ENCODE peak calls at places on chromosomes 11 and 22, in six cellular contexts. One of them, this sample, is unnamed.

GRCh38 chr11:92941676-92942571 is 27.5 kb upstream of the MTNR1B start:
- DNase-seq in SK-N-SH: peak
- DNase-seq in GM23248: peak
- DNase-seq in hepatocyte: peak
- DNase-seq in PC-3: peak
- DNase-seq in MM.1S: peak
- DNase-seq in this sample: peak

GRCh38 chr11:116651757-116652237 is 121.0 kb downstream of the BUD13 start:
- DNase-seq in PC-3: no peak
- DNase-seq in GM23248: no peak
- DNase-seq in SK-N-SH: no peak
- DNase-seq in MM.1S: no peak
- DNase-seq in hepatocyte: no peak
- DNase-seq in this sample: no peak

GRCh38 chr11:90453525-90453924 is 230.7 kb upstream of the CHORDC1 start:
- DNase-seq in MM.1S: no peak
- DNase-seq in hepatocyte: no peak
- DNase-seq in GM23248: no peak
- DNase-seq in PC-3: no peak
- DNase-seq in SK-N-SH: no peak
- DNase-seq in this sample: no peak

GRCh38 chr11:107011977-107012376 is 6.3 kb downstream of the GUCY1A2 start:
- DNase-seq in GM23248: peak
- DNase-seq in PC-3: peak
- DNase-seq in hepatocyte: no peak
- DNase-seq in SK-N-SH: no peak
- DNase-seq in MM.1S: no peak
- DNase-seq in this sample: no peak

GRCh38 chr11:34640050-34640971 is 19.4 kb downstream of the EHF start:
- DNase-seq in SK-N-SH: no peak
- DNase-seq in GM23248: no peak
- DNase-seq in PC-3: peak
- DNase-seq in MM.1S: no peak
- DNase-seq in hepatocyte: peak
- DNase-seq in this sample: no peak

GRCh38 chr11:66443602-66444001 is 5.0 kb upstream of the MRPL11 start:
- DNase-seq in SK-N-SH: no peak
- DNase-seq in MM.1S: no peak
- DNase-seq in hepatocyte: no peak
- DNase-seq in PC-3: peak
- DNase-seq in GM23248: peak
- DNase-seq in this sample: no peak

GRCh38 chr11:95923730-95924413 is at the start of gene MTMR2:
- DNase-seq in PC-3: peak
- DNase-seq in GM23248: peak
- DNase-seq in SK-N-SH: peak
- DNase-seq in hepatocyte: peak
- DNase-seq in MM.1S: peak
- DNase-seq in this sample: peak

GRCh38 chr11:92762175-92762574 is 207.3 kb upstream of the MTNR1B start:
- DNase-seq in SK-N-SH: no peak
- DNase-seq in PC-3: no peak
- DNase-seq in hepatocyte: no peak
- DNase-seq in GM23248: no peak
- DNase-seq in MM.1S: peak
- DNase-seq in this sample: no peak

GRCh38 chr11:120780239-120780638 is 243.7 kb upstream of the TBCEL start:
- DNase-seq in hepatocyte: no peak
- DNase-seq in MM.1S: no peak
- DNase-seq in GM23248: peak
- DNase-seq in PC-3: peak
- DNase-seq in SK-N-SH: no peak
- DNase-seq in this sample: no peak

GRCh38 chr22:23014250-23014649 is 56.1 kb upstream of the GNAZ start:
- DNase-seq in SK-N-SH: no peak
- DNase-seq in MM.1S: no peak
- DNase-seq in PC-3: no peak
- DNase-seq in GM23248: no peak
- DNase-seq in hepatocyte: no peak
- DNase-seq in this sample: no peak

GRCh38 chr11:101974255-101974654 is 57.9 kb upstream of the ANGPTL5 start:
- DNase-seq in SK-N-SH: no peak
- DNase-seq in hepatocyte: no peak
- DNase-seq in MM.1S: no peak
- DNase-seq in PC-3: peak
- DNase-seq in GM23248: peak
- DNase-seq in this sample: no peak

GRCh38 chr22:29130490-29130889 is 57.7 kb downstream of the KREMEN1 start:
- DNase-seq in PC-3: no peak
- DNase-seq in SK-N-SH: no peak
- DNase-seq in hepatocyte: no peak
- DNase-seq in MM.1S: no peak
- DNase-seq in GM23248: peak
- DNase-seq in this sample: no peak

GRCh38 chr22:29126670-29127069 is 53.8 kb downstream of the KREMEN1 start:
- DNase-seq in PC-3: no peak
- DNase-seq in SK-N-SH: no peak
- DNase-seq in GM23248: no peak
- DNase-seq in MM.1S: no peak
- DNase-seq in hepatocyte: no peak
- DNase-seq in this sample: no peak

GRCh38 chr22:29133603-29134133 is 60.8 kb downstream of the KREMEN1 start:
- DNase-seq in PC-3: no peak
- DNase-seq in MM.1S: no peak
- DNase-seq in GM23248: no peak
- DNase-seq in SK-N-SH: no peak
- DNase-seq in hepatocyte: no peak
- DNase-seq in this sample: no peak

GRCh38 chr22:29128891-29129643 is 56.2 kb downstream of the KREMEN1 start:
- DNase-seq in hepatocyte: no peak
- DNase-seq in GM23248: peak
- DNase-seq in MM.1S: no peak
- DNase-seq in PC-3: no peak
- DNase-seq in SK-N-SH: no peak
- DNase-seq in this sample: no peak

GRCh38 chr22:29129644-29130201 is 56.9 kb downstream of the KREMEN1 start:
- DNase-seq in GM23248: peak
- DNase-seq in PC-3: no peak
- DNase-seq in hepatocyte: no peak
- DNase-seq in SK-N-SH: no peak
- DNase-seq in MM.1S: no peak
- DNase-seq in this sample: no peak
- TF ChIP-seq EZH2phosphoT487 in GM23248: no peak
- TF ChIP-seq EZH2phosphoT487 in PC-3: no peak
- TF ChIP-seq EZH2phosphoT487 in hepatocyte: no peak
- TF ChIP-seq EZH2phosphoT487 in SK-N-SH: no peak
- TF ChIP-seq EZH2phosphoT487 in MM.1S: no peak
- TF ChIP-seq EZH2phosphoT487 in this sample: no peak

DNA sequence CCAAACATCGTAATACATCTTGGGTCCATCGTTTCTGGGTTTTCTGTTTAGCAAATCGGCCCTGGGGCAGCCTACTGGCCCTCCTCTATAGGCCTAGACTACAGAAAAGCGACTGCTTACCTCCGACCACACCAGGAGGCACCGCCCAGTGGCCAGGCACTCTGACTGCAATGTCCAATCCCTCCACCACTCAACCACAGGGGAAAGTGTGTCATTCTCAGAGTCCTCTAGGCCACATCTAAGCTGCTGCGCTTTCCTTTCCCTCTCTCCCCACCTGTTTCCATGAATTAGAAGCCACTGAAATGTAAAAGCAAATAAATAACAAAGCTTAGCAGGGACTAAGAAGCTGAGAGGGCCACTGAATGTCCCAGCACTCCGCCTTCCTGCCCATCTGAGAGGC is 50.2 kb upstream of the FLI1 start:
- DNase-seq in hepatocyte: no peak
- DNase-seq in PC-3: no peak
- DNase-seq in GM23248: no peak
- DNase-seq in SK-N-SH: no peak
- DNase-seq in MM.1S: no peak
- DNase-seq in this sample: no peak
- TF ChIP-seq EZH2phosphoT487 in hepatocyte: no peak
- TF ChIP-seq EZH2phosphoT487 in PC-3: no peak
- TF ChIP-seq EZH2phosphoT487 in GM23248: no peak
- TF ChIP-seq EZH2phosphoT487 in SK-N-SH: no peak
- TF ChIP-seq EZH2phosphoT487 in MM.1S: no peak
- TF ChIP-seq EZH2phosphoT487 in this sample: no peak

DNA sequence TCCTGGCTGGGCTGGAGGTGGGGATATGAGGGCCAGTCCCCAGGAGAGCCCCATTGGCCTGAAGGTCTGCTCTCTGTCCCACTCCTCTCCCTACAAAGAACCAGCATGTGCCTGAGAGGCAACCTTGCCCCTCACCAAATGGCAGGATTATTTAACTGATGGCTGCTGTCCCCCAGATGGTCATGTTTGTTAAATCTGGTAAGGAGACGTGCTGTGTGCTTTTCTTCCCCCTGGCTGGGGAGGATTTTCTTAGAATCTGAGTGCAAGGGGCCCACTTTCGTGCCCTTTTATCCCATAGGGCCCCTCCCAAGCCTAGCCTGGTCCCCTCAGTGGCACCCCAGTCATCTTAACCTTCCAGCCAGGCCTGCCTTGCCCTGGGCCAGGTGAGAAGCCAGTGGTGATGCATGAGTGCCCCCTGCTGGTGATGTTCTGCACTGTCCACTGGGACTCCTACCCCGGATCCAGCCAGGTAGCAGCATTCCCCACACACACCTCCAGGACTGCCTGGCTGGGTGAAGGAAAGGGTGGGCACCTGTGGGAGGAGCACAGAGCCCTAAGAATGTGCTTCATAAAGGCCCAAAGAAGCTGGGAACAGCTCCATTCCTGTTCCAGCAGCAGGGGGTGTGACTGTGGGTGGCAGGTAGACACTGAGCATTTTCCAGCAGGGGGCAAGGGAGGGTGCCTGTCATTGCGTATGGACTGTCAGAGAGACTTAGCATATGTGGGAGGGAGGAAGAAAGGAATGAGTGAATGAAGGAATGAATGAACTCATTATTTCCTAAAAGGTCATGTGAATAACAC is 28.9 kb downstream of the MFNG start:
- DNase-seq in GM23248: peak
- DNase-seq in PC-3: peak
- DNase-seq in SK-N-SH: peak
- DNase-seq in MM.1S: peak
- DNase-seq in hepatocyte: peak
- DNase-seq in this sample: peak
- TF ChIP-seq EZH2phosphoT487 in GM23248: no peak
- TF ChIP-seq EZH2phosphoT487 in PC-3: no peak
- TF ChIP-seq EZH2phosphoT487 in SK-N-SH: no peak
- TF ChIP-seq EZH2phosphoT487 in MM.1S: no peak
- TF ChIP-seq EZH2phosphoT487 in hepatocyte: no peak
- TF ChIP-seq EZH2phosphoT487 in this sample: no peak

GRCh38 chr11:15412054-15412453 is 297.3 kb downstream of the INSC start:
- DNase-seq in PC-3: no peak
- DNase-seq in MM.1S: no peak
- DNase-seq in GM23248: no peak
- DNase-seq in SK-N-SH: no peak
- DNase-seq in hepatocyte: no peak
- DNase-seq in this sample: peak
- TF ChIP-seq EZH2phosphoT487 in PC-3: no peak
- TF ChIP-seq EZH2phosphoT487 in MM.1S: no peak
- TF ChIP-seq EZH2phosphoT487 in GM23248: no peak
- TF ChIP-seq EZH2phosphoT487 in SK-N-SH: no peak
- TF ChIP-seq EZH2phosphoT487 in hepatocyte: no peak
- TF ChIP-seq EZH2phosphoT487 in this sample: no peak

GRCh38 chr11:125063429-125064043 is 431 bp downstream of the SLC37A2 start:
- DNase-seq in hepatocyte: no peak
- DNase-seq in SK-N-SH: no peak
- DNase-seq in GM23248: peak
- DNase-seq in MM.1S: no peak
- DNase-seq in PC-3: no peak
- DNase-seq in this sample: no peak
- TF ChIP-seq EZH2phosphoT487 in hepatocyte: no peak
- TF ChIP-seq EZH2phosphoT487 in SK-N-SH: no peak
- TF ChIP-seq EZH2phosphoT487 in GM23248: no peak
- TF ChIP-seq EZH2phosphoT487 in MM.1S: no peak
- TF ChIP-seq EZH2phosphoT487 in PC-3: no peak
- TF ChIP-seq EZH2phosphoT487 in this sample: no peak

GRCh38 chr11:122100222-122101080 is 15.6 kb downstream of the BLID start:
- DNase-seq in hepatocyte: peak
- DNase-seq in PC-3: no peak
- DNase-seq in GM23248: peak
- DNase-seq in MM.1S: no peak
- DNase-seq in SK-N-SH: peak
- DNase-seq in this sample: no peak

GRCh38 chr11:122098223-122098980 is 17.6 kb downstream of the BLID start:
- DNase-seq in GM23248: no peak
- DNase-seq in MM.1S: no peak
- DNase-seq in hepatocyte: no peak
- DNase-seq in PC-3: peak
- DNase-seq in SK-N-SH: no peak
- DNase-seq in this sample: no peak

GRCh38 chr11:122097419-122098001 is 18.5 kb downstream of the BLID start:
- DNase-seq in GM23248: peak
- DNase-seq in MM.1S: no peak
- DNase-seq in hepatocyte: no peak
- DNase-seq in SK-N-SH: peak
- DNase-seq in PC-3: no peak
- DNase-seq in this sample: no peak

GRCh38 chr11:122101625-122102291 is 14.3 kb downstream of the BLID start:
- DNase-seq in PC-3: no peak
- DNase-seq in hepatocyte: peak
- DNase-seq in SK-N-SH: peak
- DNase-seq in GM23248: peak
- DNase-seq in MM.1S: no peak
- DNase-seq in this sample: no peak

GRCh38 chr11:122099345-122100045 is 16.5 kb downstream of the BLID start:
- DNase-seq in MM.1S: no peak
- DNase-seq in PC-3: no peak
- DNase-seq in GM23248: peak
- DNase-seq in SK-N-SH: no peak
- DNase-seq in hepatocyte: no peak
- DNase-seq in this sample: no peak
- TF ChIP-seq EZH2phosphoT487 in MM.1S: no peak
- TF ChIP-seq EZH2phosphoT487 in PC-3: no peak
- TF ChIP-seq EZH2phosphoT487 in GM23248: no peak
- TF ChIP-seq EZH2phosphoT487 in SK-N-SH: no peak
- TF ChIP-seq EZH2phosphoT487 in hepatocyte: no peak
- TF ChIP-seq EZH2phosphoT487 in this sample: no peak

GRCh38 chr11:18383388-18384156 is 10.8 kb upstream of the LDHA start:
- DNase-seq in PC-3: peak
- DNase-seq in MM.1S: peak
- DNase-seq in hepatocyte: peak
- DNase-seq in GM23248: peak
- DNase-seq in SK-N-SH: peak
- DNase-seq in this sample: peak
- TF ChIP-seq EZH2phosphoT487 in PC-3: no peak
- TF ChIP-seq EZH2phosphoT487 in MM.1S: no peak
- TF ChIP-seq EZH2phosphoT487 in hepatocyte: no peak
- TF ChIP-seq EZH2phosphoT487 in GM23248: no peak
- TF ChIP-seq EZH2phosphoT487 in SK-N-SH: no peak
- TF ChIP-seq EZH2phosphoT487 in this sample: no peak

This sample was measured in OCI-LY7.